ENCODE peak calls at places on chromosomes 16 and 17, in four cellular contexts. B is fibroblast of lung, F is neuronal stem cell, W is dorsolateral prefrontal cortex. Y is an unnamed sample.
A peak's percentile ranks its signal among the peaks of the same experiment; 100 is the strongest.

GRCh38 chr16:14278749-14279148 is 207.6 kb downstream of the MRTFB start:
- DNase-seq in B (peak; percentile 8), F (no peak), W (no peak), Y (no peak)

GRCh38 chr17:40445769-40446468 is 2.7 kb downstream of the IGFBP4 start:
- DNase-seq in B (no peak), F (no peak), W (no peak), Y (peak; percentile 55)

GRCh38 chr17:82740906-82741759 is 5.7 kb downstream of the FN3K start:
- DNase-seq in B (no peak), F (no peak), W (no peak), Y (peak; percentile 29)

GRCh38 chr16:13631213-13631767 is 288.7 kb upstream of the ERCC4 start:
- DNase-seq in B (no peak), F (no peak), W (no peak), Y (no peak)

GRCh38 chr17:49198206-49198605 is 12.2 kb downstream of the GNGT2 start:
- DNase-seq in B (no peak), F (no peak), W (no peak), Y (no peak)

GRCh38 chr17:79777844-79778503 is at the start of gene CBX2:
- DNase-seq in B (peak; percentile 55), F (peak; percentile 80), W (peak; percentile 76), Y (peak; percentile 36)

GRCh38 chr16:23298290-23298689 is 3.8 kb upstream of the SCNN1B start:
- DNase-seq in B (no peak), F (no peak), W (no peak), Y (no peak)

GRCh38 chr17:65749479-65749878 is 188.0 kb upstream of the AXIN2 start:
- DNase-seq in B (peak; percentile 63), F (no peak), W (no peak), Y (peak; percentile 34)

GRCh38 chr16:89910717-89911354 is 7.8 kb upstream of the MC1R start:
- DNase-seq in B (no peak), F (no peak), W (no peak), Y (no peak)

GRCh38 chr16:82832861-82833260 is 206.1 kb downstream of the CDH13 start:
- DNase-seq in B (peak; percentile 79), F (no peak), W (no peak), Y (peak; percentile 87)

GRCh38 chr16:1673424-1674151 is 4.5 kb upstream of the JPT2 start:
- DNase-seq in B (no peak), F (no peak), W (no peak), Y (no peak)

GRCh38 chr16:2008009-2008526 is 1.6 kb downstream of the ZNF598 start:
- DNase-seq in B (peak; percentile 70), F (no peak), W (no peak), Y (peak; percentile 89)

GRCh38 chr17:48799069-48799710 is 17.8 kb downstream of the TTLL6 start:
- DNase-seq in B (no peak), F (no peak), W (no peak), Y (no peak)

GRCh38 chr16:11291021-11291716 is 10.0 kb upstream of the PRM1 start:
- DNase-seq in B (no peak), F (no peak), W (no peak), Y (no peak)

GRCh38 chr16:75160386-75160785 is 12.1 kb downstream of the ZFP1 start:
- DNase-seq in B (no peak), F (no peak), W (no peak), Y (no peak)

GRCh38 chr17:65984299-65984698 is 207.6 kb downstream of the CEP112 start:
- DNase-seq in B (peak; percentile 69), F (no peak), W (no peak), Y (peak; percentile 51)

GRCh38 chr16:15507299-15507958 is 73.0 kb downstream of the BMERB1 start:
- DNase-seq in B (peak; percentile 65), F (no peak), W (peak; percentile 65), Y (peak; percentile 35)

GRCh38 chr17:266219-266618 is 84.8 kb upstream of the DOC2B start:
- DNase-seq in B (no peak), F (no peak), W (peak; percentile 1), Y (no peak)

GRCh38 chr17:5837055-5837491 is 233.1 kb upstream of the WSCD1 start:
- DNase-seq in B (peak; percentile 79), F (no peak), W (no peak), Y (peak; percentile 53)

GRCh38 chr17:20089795-20090547 is 80.8 kb downstream of the SPECC1 start:
- DNase-seq in B (no peak), F (no peak), W (no peak), Y (no peak)

GRCh38 chr17:10968007-10968406 is 130.1 kb upstream of the PIRT start:
- DNase-seq in B (no peak), F (no peak), W (no peak), Y (no peak)

GRCh38 chr17:36920032-36921000 is 17.0 kb upstream of the LHX1 start:
- DNase-seq in B (peak; percentile 83), F (no peak), W (no peak), Y (no peak)

GRCh38 chr16:67260426-67261063 is 11.8 kb downstream of the SLC9A5 start:
- DNase-seq in B (peak; percentile 56), F (no peak), W (no peak), Y (peak; percentile 69)

GRCh38 chr17:42288985-42289862 is 926 bp downstream of the STAT5A start:
- DNase-seq in B (no peak), F (no peak), W (no peak), Y (no peak)

GRCh38 chr17:47704116-47704515 is 10.2 kb downstream of the TBKBP1 start:
- DNase-seq in B (no peak), F (no peak), W (no peak), Y (no peak)

GRCh38 chr16:49194499-49195260 is 87.0 kb downstream of the CBLN1 start:
- DNase-seq in B (no peak), F (no peak), W (no peak), Y (no peak)

GRCh38 chr17:48597775-48598631 is 4.4 kb upstream of the HOXB5 start:
- DNase-seq in B (peak; percentile 46), F (no peak), W (no peak), Y (peak; percentile 85)

GRCh38 chr16:51989637-51990230 is 557.2 kb downstream of the TOX3 start:
- DNase-seq in B (no peak), F (no peak), W (no peak), Y (no peak)

GRCh38 chr17:80509311-80509710 is 32.9 kb upstream of the NPTX1 start:
- DNase-seq in B (no peak), F (no peak), W (no peak), Y (no peak)

GRCh38 chr17:40560592-40561293 is 4.5 kb downstream of the CCR7 start:
- DNase-seq in B (peak; percentile 92), F (no peak), W (no peak), Y (peak; percentile 84)

GRCh38 chr17:27600471-27600870 is 30.5 kb upstream of the LGALS9 start:
- DNase-seq in B (peak; percentile 71), F (no peak), W (no peak), Y (no peak)

GRCh38 chr17:2710804-2711607 is 558 bp downstream of the CLUH start:
- DNase-seq in B (no peak), F (no peak), W (no peak), Y (no peak)

GRCh38 chr16:27237229-27238015 is 31.1 kb downstream of the NSMCE1 start:
- DNase-seq in B (peak; percentile 71), F (no peak), W (no peak), Y (no peak)

GRCh38 chr17:82094931-82095776 is 2.9 kb downstream of the FASN start:
- DNase-seq in B (no peak), F (no peak), W (no peak), Y (no peak)

DNA sequence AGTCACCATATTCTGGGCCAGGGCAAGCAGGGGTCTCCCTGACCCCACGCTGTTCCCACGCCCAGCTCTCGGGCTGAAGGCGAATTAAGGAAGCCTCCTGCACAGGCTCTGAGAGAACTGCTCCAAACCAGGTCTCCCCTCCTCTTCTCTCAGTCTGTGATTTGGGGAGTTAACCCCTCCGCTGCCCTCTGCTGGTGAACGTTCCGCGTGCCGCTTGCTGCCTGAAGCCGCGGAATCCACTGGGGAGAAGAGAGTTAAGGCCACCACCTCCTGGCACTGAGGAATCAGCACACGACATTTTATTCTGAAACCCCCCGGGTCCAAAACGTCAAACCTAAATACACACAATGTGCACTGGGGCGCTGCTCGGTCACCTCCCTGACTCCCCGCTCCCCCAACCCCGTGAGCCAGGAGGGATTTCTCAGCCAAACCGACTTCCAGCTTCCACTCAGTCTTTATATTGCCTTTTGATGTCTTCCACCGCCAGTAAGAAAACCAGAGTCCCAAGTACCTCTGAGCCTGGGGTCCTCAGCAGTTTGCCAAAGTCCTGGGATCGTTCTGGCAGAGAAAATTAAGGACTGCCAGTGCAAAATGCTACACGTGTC is 54.4 kb upstream of the RCVRN start:
- DNase-seq in B (peak; percentile 23), F (peak; percentile 67), W (peak; percentile 58), Y (peak; percentile 62)
- H3K4me3 ChIP-seq in B (no peak overlapping the region), F (peak overlapping the region; percentile 51), W (peak overlapping the region; percentile 52), Y (no peak overlapping the region)

DNA sequence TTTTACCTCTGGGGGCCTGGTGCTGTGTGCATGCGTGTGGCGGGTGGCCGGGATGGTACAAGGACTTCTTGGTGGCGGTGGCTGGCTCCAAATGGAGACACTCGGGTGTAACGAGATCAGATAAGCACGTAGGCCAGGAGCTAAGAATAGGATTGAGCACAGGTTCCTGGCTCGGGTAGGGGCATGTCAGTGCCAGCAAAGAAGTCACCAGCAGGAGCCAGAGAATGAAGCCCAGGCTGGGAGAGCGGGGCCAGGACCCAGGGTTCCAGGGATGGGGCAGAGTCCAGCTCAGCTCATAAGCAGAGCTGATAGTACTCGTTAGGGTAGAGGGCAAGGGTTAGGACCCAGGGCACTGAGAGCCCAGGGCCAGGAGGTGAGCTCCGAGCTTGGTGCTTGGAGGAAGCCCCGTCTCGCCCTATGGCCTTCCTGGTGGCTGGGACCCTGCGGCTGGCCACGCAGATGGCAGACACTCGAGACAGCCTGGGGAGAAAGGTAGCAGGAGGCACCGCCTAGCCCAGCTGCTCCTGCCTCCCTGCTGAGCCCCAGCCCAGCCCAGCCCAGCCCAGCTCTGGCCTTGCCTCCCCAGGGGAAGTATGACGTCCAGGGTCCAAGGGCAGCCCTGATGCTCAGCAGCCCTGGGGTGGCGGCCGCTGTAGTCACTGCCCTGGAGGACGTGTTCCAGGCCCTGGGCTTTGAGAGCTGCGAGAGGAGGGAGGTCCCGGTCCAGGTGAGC is 8.9 kb downstream of the ZNF213 start:
- DNase-seq in B (no peak), F (no peak), W (no peak), Y (no peak)
- H3K4me3 ChIP-seq in B (no peak overlapping the region), F (no peak overlapping the region), W (no peak overlapping the region), Y (no peak overlapping the region)

GRCh38 chr17:3913531-3914318 is 2.5 kb downstream of the P2RX1 start:
- DNase-seq in B (peak; percentile 59), F (peak; percentile 74), W (peak; percentile 79), Y (peak; percentile 70)
- H3K4me3 ChIP-seq in B (no peak overlapping the region), F (no peak overlapping the region), W (no peak overlapping the region), Y (no peak overlapping the region)

GRCh38 chr16:25912321-25912720 is 220.6 kb downstream of the HS3ST4 start:
- DNase-seq in B (no peak), F (no peak), W (no peak), Y (no peak)

GRCh38 chr16:25916091-25916490 is 224.3 kb downstream of the HS3ST4 start:
- DNase-seq in B (no peak), F (no peak), W (no peak), Y (no peak)

DNA sequence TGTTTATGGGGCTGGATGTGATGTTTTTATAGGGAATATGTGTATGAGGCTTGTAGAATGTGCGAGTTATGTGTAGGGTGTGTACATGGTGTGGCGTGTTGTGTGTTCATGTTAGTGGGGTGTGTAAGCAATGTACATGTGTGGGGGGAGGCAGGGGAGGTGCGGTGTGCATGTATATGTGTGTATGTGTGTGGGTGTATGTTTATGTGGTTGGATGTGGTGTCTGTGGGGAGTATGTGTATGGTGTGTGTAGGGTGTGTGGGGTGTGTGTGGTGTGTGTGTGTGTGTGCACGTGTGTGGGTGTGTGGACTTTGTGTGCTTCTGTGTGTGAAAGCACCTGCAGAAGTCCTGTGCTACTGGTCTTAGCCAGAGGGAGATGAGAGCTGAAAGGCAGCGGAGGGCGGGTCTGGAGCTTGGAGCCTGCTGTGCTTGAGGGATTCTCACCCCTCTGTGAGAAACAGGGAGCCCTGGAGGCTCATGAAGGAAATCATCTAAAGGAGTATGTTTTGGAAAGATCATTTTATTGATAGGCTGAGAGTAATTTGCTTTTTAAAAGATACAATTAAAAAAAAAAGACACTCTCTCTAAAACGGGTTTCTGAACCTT is 222.7 kb downstream of the HS3ST4 start:
- DNase-seq in B (no peak), F (no peak), W (no peak), Y (no peak)
- H3K4me3 ChIP-seq in B (no peak overlapping the region), F (peak overlapping the region; percentile 59), W (no peak overlapping the region), Y (no peak overlapping the region)

Y was measured in fibroblast of mammary gland.